ENCODE peak calls at places on chromosomes 7 and 10, in seven cellular contexts. H is NCI-H1105; F is iris pigment epithelial cell; J is stimulated activated CD4-positive, alpha-beta T cell treated with anti-CD3 and anti-CD28 coated beads, Interleukin-4, amount 100 ng/mL, for 24 hours; E is GM12891; D is CD8-positive, alpha-beta memory T cell; Y is CD8-positive, alpha-beta T cell. S is an unnamed sample.

GRCh38 chr10:92662852-92663251 is 26.9 kb upstream of the HHEX start:
- DNase-seq in H (no peak), F (no peak), J (no peak), E (no peak), D (no peak), Y (no peak), S (no peak)

GRCh38 chr10:28253174-28253783 is 49.6 kb downstream of the MPP7 start:
- DNase-seq in H (no peak), F (no peak), J (no peak), E (no peak), D (no peak), Y (no peak), S (no peak)

GRCh38 chr7:151598045-151598444 is 78.3 kb upstream of the RHEB start:
- DNase-seq in H (no peak), F (peak), J (no peak), E (no peak), D (no peak), Y (no peak), S (no peak)

GRCh38 chr10:4672199-4672598 is 153.8 kb upstream of the AKR1E2 start:
- DNase-seq in H (no peak), F (no peak), J (no peak), E (no peak), D (no peak), Y (no peak), S (no peak)

GRCh38 chr7:111358915-111359314 is 203.4 kb downstream of the IMMP2L start:
- DNase-seq in H (no peak), F (no peak), J (no peak), E (no peak), D (no peak), Y (no peak), S (no peak)

GRCh38 chr10:129652521-129653201 is 185.6 kb downstream of the MGMT start:
- DNase-seq in H (no peak), F (no peak), J (no peak), E (no peak), D (no peak), Y (no peak), S (no peak)

GRCh38 chr10:132591166-132591971 is 53.8 kb downstream of the INPP5A start:
- DNase-seq in H (no peak), F (peak), J (no peak), E (no peak), D (no peak), Y (no peak), S (no peak)

GRCh38 chr10:1964476-1964875 is 227.2 kb upstream of the ADARB2 start:
- DNase-seq in H (no peak), F (no peak), J (no peak), E (no peak), D (no peak), Y (no peak), S (no peak)

GRCh38 chr10:104334965-104335650 is 3.2 kb downstream of the ITPRIP start:
- DNase-seq in H (no peak), F (no peak), J (peak), E (no peak), D (no peak), Y (no peak), S (no peak)

GRCh38 chr7:100157334-100158228 is 942 bp downstream of the TRAPPC14 start:
- DNase-seq in H (no peak), F (peak), J (no peak), E (no peak), D (no peak), Y (no peak), S (no peak)

GRCh38 chr7:151717415-151717814 is 159.5 kb downstream of the PRKAG2 start:
- DNase-seq in H (no peak), F (no peak), J (no peak), E (no peak), D (no peak), Y (no peak), S (no peak)

GRCh38 chr7:19224951-19225350 is 79.7 kb upstream of the FERD3L start:
- DNase-seq in H (no peak), F (peak), J (no peak), E (no peak), D (no peak), Y (no peak), S (no peak)

GRCh38 chr7:79332091-79332490 is 121.4 kb downstream of the MAGI2 start:
- DNase-seq in H (no peak), F (peak), J (no peak), E (no peak), D (no peak), Y (no peak), S (no peak)

GRCh38 chr7:131267631-131268030 is 60.0 kb upstream of the MKLN1 start:
- DNase-seq in H (no peak), F (no peak), J (no peak), E (no peak), D (no peak), Y (no peak), S (no peak)

GRCh38 chr10:71433116-71433982 is 36.6 kb downstream of the CDH23 start:
- DNase-seq in H (no peak), F (no peak), J (no peak), E (no peak), D (no peak), Y (no peak), S (no peak)

GRCh38 chr10:74813371-74813770 is 13.0 kb upstream of the KAT6B start:
- DNase-seq in H (no peak), F (no peak), J (no peak), E (no peak), D (no peak), Y (no peak), S (no peak)

GRCh38 chr10:105837951-105838350 is 1196.9 kb downstream of the SORCS3 start:
- DNase-seq in H (no peak), F (peak), J (no peak), E (peak), D (peak), Y (no peak), S (no peak)

GRCh38 chr10:14477408-14477710 is 146.6 kb upstream of the FRMD4A start:
- DNase-seq in H (no peak), F (no peak), J (no peak), E (no peak), D (no peak), Y (no peak), S (no peak)

GRCh38 chr7:27122075-27122910 is 8.3 kb downstream of the HOXA4 start:
- DNase-seq in H (no peak), F (no peak), J (no peak), E (no peak), D (no peak), Y (no peak), S (no peak)

GRCh38 chr7:516606-517456 is 2.8 kb downstream of the PDGFA start:
- DNase-seq in H (no peak), F (peak), J (peak), E (no peak), D (no peak), Y (no peak), S (no peak)

GRCh38 chr10:67809107-67809506 is 28.9 kb downstream of the DNAJC12 start:
- DNase-seq in H (no peak), F (no peak), J (no peak), E (no peak), D (no peak), Y (no peak), S (no peak)

GRCh38 chr7:64802699-64803098 is 8.5 kb downstream of the ZNF138 start:
- DNase-seq in H (no peak), F (no peak), J (no peak), E (no peak), D (no peak), Y (no peak), S (no peak)

GRCh38 chr7:75931676-75932075 is 16.7 kb downstream of the POR start:
- DNase-seq in H (peak), F (no peak), J (no peak), E (no peak), D (no peak), Y (no peak), S (no peak)

GRCh38 chr7:123747620-123748141 is 1.1 kb downstream of the WASL start:
- DNase-seq in H (peak), F (peak), J (peak), E (peak), D (peak), Y (peak), S (no peak)

GRCh38 chr10:133355266-133355665 is 2.6 kb downstream of the FUOM start:
- DNase-seq in H (no peak), F (no peak), J (no peak), E (no peak), D (no peak), Y (no peak), S (no peak)

GRCh38 chr7:28358423-28358868 is 53.9 kb upstream of the CREB5 start:
- DNase-seq in H (no peak), F (peak), J (no peak), E (no peak), D (no peak), Y (no peak), S (no peak)

GRCh38 chr10:12130237-12130872 is 878 bp downstream of the SEC61A2 start:
- DNase-seq in H (peak), F (peak), J (peak), E (peak), D (peak), Y (no peak), S (no peak)

GRCh38 chr10:21926949-21927348 is 76.6 kb downstream of the DNAJC1 start:
- DNase-seq in H (no peak), F (peak), J (no peak), E (no peak), D (no peak), Y (no peak), S (no peak)

GRCh38 chr10:78038791-78039547 is 5.3 kb downstream of the RPS24 start:
- DNase-seq in H (no peak), F (no peak), J (no peak), E (no peak), D (no peak), Y (no peak), S (no peak)

GRCh38 chr7:128197586-128197985 is 43.5 kb upstream of the LEP start:
- DNase-seq in H (no peak), F (no peak), J (no peak), E (no peak), D (no peak), Y (no peak), S (no peak)

GRCh38 chr7:122161628-122162027 is 17.6 kb upstream of the AASS start:
- DNase-seq in H (no peak), F (no peak), J (no peak), E (no peak), D (no peak), Y (no peak), S (no peak)

GRCh38 chr10:70355234-70356021 is 27.0 kb downstream of the LRRC20 start:
- DNase-seq in H (no peak), F (peak), J (peak), E (no peak), D (no peak), Y (no peak), S (no peak)